ENCODE peak calls at places on chromosome 7, in five cellular contexts. S is CD4-positive, alpha-beta memory T cell; O is GM12865; Z is fibroblast of villous mesenchyme; B is small intestine. R is an unnamed sample.

GRCh38 chr7:148242271-148242801 is 348.2 kb upstream of the C7orf33 start:
- DNase-seq in S (no peak), O (peak), Z (peak), B (peak), R (peak)

GRCh38 chr7:125555921-125556320 is 626.3 kb upstream of the POT1 start:
- DNase-seq in S (no peak), O (no peak), Z (no peak), B (no peak), R (no peak)

GRCh38 chr7:79692015-79692414 is 238.5 kb upstream of the MAGI2 start:
- DNase-seq in S (no peak), O (no peak), Z (peak), B (no peak), R (peak)

GRCh38 chr7:36208406-36208805 is 55.4 kb downstream of the EEPD1 start:
- DNase-seq in S (no peak), O (no peak), Z (peak), B (no peak), R (no peak)

GRCh38 chr7:49166441-49166840 is 242.1 kb downstream of the CDC14C start:
- DNase-seq in S (no peak), O (peak), Z (peak), B (no peak), R (no peak)

GRCh38 chr7:51315393-51316261 is 982 bp downstream of the COBL start:
- DNase-seq in S (no peak), O (no peak), Z (no peak), B (peak), R (no peak)

GRCh38 chr7:143419880-143420279 is 11.2 kb upstream of the EPHA1 start:
- DNase-seq in S (no peak), O (no peak), Z (no peak), B (peak), R (no peak)

GRCh38 chr7:92782236-92782635 is 54.1 kb downstream of the CDK6 start:
- DNase-seq in S (no peak), O (no peak), Z (no peak), B (no peak), R (no peak)

GRCh38 chr7:55448526-55448925 is 83.4 kb downstream of the LANCL2 start:
- DNase-seq in S (no peak), O (no peak), Z (no peak), B (no peak), R (no peak)

GRCh38 chr7:107854989-107855388 is 36.0 kb upstream of the DLD start:
- DNase-seq in S (no peak), O (no peak), Z (no peak), B (no peak), R (peak)

GRCh38 chr7:141550694-141551079 is 523 bp upstream of the AGK start:
- DNase-seq in S (no peak), O (peak), Z (no peak), B (no peak), R (no peak)

GRCh38 chr7:39880556-39880955 is 69.5 kb upstream of the CDK13 start:
- DNase-seq in S (no peak), O (no peak), Z (peak), B (no peak), R (peak)

GRCh38 chr7:107622429-107622828 is 38.2 kb upstream of the SLC26A4 start:
- DNase-seq in S (no peak), O (no peak), Z (peak), B (no peak), R (peak)

GRCh38 chr7:44132039-44132438 is 8.7 kb upstream of the POLD2 start:
- DNase-seq in S (no peak), O (no peak), Z (peak), B (no peak), R (peak)

GRCh38 chr7:51316262-51316665 is 345 bp downstream of the COBL start:
- DNase-seq in S (no peak), O (no peak), Z (no peak), B (peak), R (no peak)

GRCh38 chr7:47819054-47819920 is 129.0 kb downstream of the PKD1L1 start:
- DNase-seq in S (no peak), O (peak), Z (peak), B (peak), R (peak)

GRCh38 chr7:139942686-139943085 is 113.6 kb downstream of the TBXAS1 start:
- DNase-seq in S (no peak), O (no peak), Z (no peak), B (no peak), R (peak)

GRCh38 chr7:47795631-47796030 is 152.6 kb downstream of the PKD1L1 start:
- DNase-seq in S (no peak), O (no peak), Z (peak), B (no peak), R (peak)

GRCh38 chr7:1741751-1742554 is 71.9 kb downstream of the ELFN1 start:
- DNase-seq in S (no peak), O (no peak), Z (no peak), B (no peak), R (no peak)
- H3K4me3 ChIP-seq in S (no peak), O (no peak), Z (no peak), B (no peak), R (no peak)

GRCh38 chr7:129664029-129665012 is 52.8 kb downstream of the NRF1 start:
- DNase-seq in S (peak), O (peak), Z (peak), B (peak), R (peak)
- H3K4me3 ChIP-seq in S (no peak), O (no peak), Z (no peak), B (no peak), R (no peak)

GRCh38 chr7:132461043-132461592 is 115.2 kb downstream of the PLXNA4 start:
- DNase-seq in S (peak), O (no peak), Z (no peak), B (peak), R (no peak)

GRCh38 chr7:132457658-132458057 is 118.6 kb downstream of the PLXNA4 start:
- DNase-seq in S (no peak), O (no peak), Z (no peak), B (no peak), R (no peak)

GRCh38 chr7:132456418-132456817 is 119.9 kb downstream of the PLXNA4 start:
- DNase-seq in S (no peak), O (no peak), Z (no peak), B (no peak), R (no peak)

GRCh38 chr7:132455306-132455705 is 121.0 kb downstream of the PLXNA4 start:
- DNase-seq in S (no peak), O (no peak), Z (no peak), B (peak), R (no peak)

GRCh38 chr7:132458685-132459084 is 117.6 kb downstream of the PLXNA4 start:
- DNase-seq in S (no peak), O (no peak), Z (no peak), B (no peak), R (no peak)
- H3K4me3 ChIP-seq in S (no peak), O (no peak), Z (no peak), B (no peak), R (no peak)

GRCh38 chr7:24912424-24912823 is 67.6 kb downstream of the OSBPL3 start:
- DNase-seq in S (no peak), O (no peak), Z (no peak), B (no peak), R (no peak)
- H3K4me3 ChIP-seq in S (no peak), O (no peak), Z (no peak), B (no peak), R (no peak)

GRCh38 chr7:127018889-127019288 is 233.9 kb downstream of the GRM8 start:
- DNase-seq in S (no peak), O (no peak), Z (no peak), B (no peak), R (no peak)

GRCh38 chr7:127021019-127021738 is 231.6 kb downstream of the GRM8 start:
- DNase-seq in S (no peak), O (no peak), Z (no peak), B (peak), R (no peak)

GRCh38 chr7:127017196-127017595 is 235.5 kb downstream of the GRM8 start:
- DNase-seq in S (no peak), O (no peak), Z (no peak), B (no peak), R (no peak)

DNA sequence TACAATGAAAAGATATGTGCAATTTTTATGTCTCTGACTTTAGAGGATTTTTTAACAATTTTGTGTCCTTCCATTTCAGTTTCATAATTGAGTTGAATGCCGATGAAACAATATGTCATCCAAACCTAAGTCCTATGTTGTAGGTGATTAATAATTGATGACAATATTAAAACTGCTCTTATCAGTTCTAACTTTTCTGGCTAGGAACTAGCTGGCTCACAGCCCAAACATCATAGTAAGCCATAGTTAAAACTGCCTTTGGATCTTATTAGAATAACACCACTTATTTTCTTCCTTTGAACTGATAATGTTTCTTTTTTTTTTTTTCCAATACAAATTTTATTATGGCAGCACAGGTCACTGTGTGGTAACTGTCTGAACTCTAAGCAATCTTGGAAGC is 230.9 kb downstream of the GRM8 start:
- DNase-seq in S (no peak), O (no peak), Z (no peak), B (peak), R (no peak)
- H3K4me3 ChIP-seq in S (no peak), O (no peak), Z (no peak), B (no peak), R (no peak)

DNA sequence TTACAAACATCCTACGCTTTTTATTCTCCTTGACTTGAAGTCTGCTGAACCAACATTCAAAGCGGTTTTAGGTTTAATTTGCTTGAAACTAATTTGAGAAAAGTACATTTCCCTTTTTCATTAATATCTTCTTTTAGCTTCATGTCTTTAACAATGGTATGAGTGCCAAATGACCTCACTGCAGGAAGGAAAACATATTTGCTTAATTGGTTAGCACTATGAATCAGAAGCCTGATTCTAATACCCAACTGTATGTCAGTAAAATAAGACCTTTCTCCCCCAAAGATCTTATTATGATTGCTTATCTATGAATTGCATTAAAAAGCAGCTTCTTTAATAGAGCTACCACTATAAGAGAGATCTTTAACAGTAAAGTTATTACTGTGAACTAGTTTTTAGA is 5.9 kb downstream of the COL1A2 start:
- DNase-seq in S (no peak), O (no peak), Z (no peak), B (no peak), R (peak)
- H3K4me3 ChIP-seq in S (no peak), O (no peak), Z (peak), B (no peak), R (peak)

GRCh38 chr7:29723599-29723998 is 82.7 kb upstream of the WIPF3 start:
- DNase-seq in S (no peak), O (peak), Z (peak), B (no peak), R (peak)
- H3K4me3 ChIP-seq in S (no peak), O (no peak), Z (no peak), B (no peak), R (no peak)

R was measured in fibroblast of pulmonary artery.